ENCODE peak calls at places on chromosomes 13 and 19, in nine cellular contexts. One of them, this sample, is unnamed. For H3K27me3, the result is how much of the 10 kb centered on the place peaks cover.

GRCh38 chr19:30648321-30648720 is 276.1 kb downstream of the ZNF536 start:
- DNase-seq in suprapubic skin: no peak
- DNase-seq in tibial artery: no peak
- DNase-seq in H9: no peak
- DNase-seq in tibial nerve: no peak
- DNase-seq in CD4-positive, alpha-beta memory T cell: no peak
- DNase-seq in cardiac muscle cell: no peak
- DNase-seq in CD4-positive, CD25-positive, alpha-beta regulatory T cell: no peak
- DNase-seq in GM06990: no peak
- DNase-seq in this sample: no peak

GRCh38 chr13:54511356-54511755 is 1482.7 kb downstream of the OLFM4 start:
- DNase-seq in suprapubic skin: no peak
- DNase-seq in tibial artery: no peak
- DNase-seq in H9: no peak
- DNase-seq in tibial nerve: no peak
- DNase-seq in CD4-positive, alpha-beta memory T cell: no peak
- DNase-seq in cardiac muscle cell: no peak
- DNase-seq in CD4-positive, CD25-positive, alpha-beta regulatory T cell: no peak
- DNase-seq in GM06990: no peak
- DNase-seq in this sample: no peak

GRCh38 chr13:48232420-48233096 is 448 bp upstream of the ITM2B start:
- DNase-seq in suprapubic skin: peak
- DNase-seq in tibial artery: peak
- DNase-seq in H9: no peak
- DNase-seq in tibial nerve: no peak
- DNase-seq in CD4-positive, alpha-beta memory T cell: no peak
- DNase-seq in cardiac muscle cell: no peak
- DNase-seq in CD4-positive, CD25-positive, alpha-beta regulatory T cell: no peak
- DNase-seq in GM06990: no peak
- DNase-seq in this sample: no peak

GRCh38 chr13:78382946-78383542 is 220.3 kb downstream of the POU4F1 start:
- DNase-seq in suprapubic skin: no peak
- DNase-seq in tibial artery: no peak
- DNase-seq in H9: no peak
- DNase-seq in tibial nerve: no peak
- DNase-seq in CD4-positive, alpha-beta memory T cell: no peak
- DNase-seq in cardiac muscle cell: no peak
- DNase-seq in CD4-positive, CD25-positive, alpha-beta regulatory T cell: no peak
- DNase-seq in GM06990: no peak
- DNase-seq in this sample: no peak

GRCh38 chr19:41997121-41997850 is 3.3 kb upstream of the ATP1A3 start:
- DNase-seq in suprapubic skin: no peak
- DNase-seq in tibial artery: no peak
- DNase-seq in H9: peak
- DNase-seq in tibial nerve: no peak
- DNase-seq in CD4-positive, alpha-beta memory T cell: peak
- DNase-seq in cardiac muscle cell: peak
- DNase-seq in CD4-positive, CD25-positive, alpha-beta regulatory T cell: peak
- DNase-seq in GM06990: no peak
- DNase-seq in this sample: peak

GRCh38 chr13:114263590-114263989 is 17.8 kb upstream of the UPF3A start:
- DNase-seq in suprapubic skin: no peak
- DNase-seq in tibial artery: no peak
- DNase-seq in H9: no peak
- DNase-seq in tibial nerve: no peak
- DNase-seq in CD4-positive, alpha-beta memory T cell: peak
- DNase-seq in cardiac muscle cell: no peak
- DNase-seq in CD4-positive, CD25-positive, alpha-beta regulatory T cell: peak
- DNase-seq in GM06990: no peak
- DNase-seq in this sample: no peak

GRCh38 chr19:56398809-56399208 is 5.3 kb upstream of the ZNF583 start:
- DNase-seq in suprapubic skin: no peak
- DNase-seq in tibial artery: no peak
- DNase-seq in H9: no peak
- DNase-seq in tibial nerve: no peak
- DNase-seq in CD4-positive, alpha-beta memory T cell: no peak
- DNase-seq in cardiac muscle cell: no peak
- DNase-seq in CD4-positive, CD25-positive, alpha-beta regulatory T cell: no peak
- DNase-seq in GM06990: no peak
- DNase-seq in this sample: no peak

GRCh38 chr13:63344711-63345110 is 1929.1 kb upstream of the PCDH20 start:
- DNase-seq in suprapubic skin: no peak
- DNase-seq in tibial artery: no peak
- DNase-seq in H9: no peak
- DNase-seq in tibial nerve: no peak
- DNase-seq in CD4-positive, alpha-beta memory T cell: no peak
- DNase-seq in cardiac muscle cell: no peak
- DNase-seq in CD4-positive, CD25-positive, alpha-beta regulatory T cell: no peak
- DNase-seq in GM06990: no peak
- DNase-seq in this sample: no peak

GRCh38 chr19:52896431-52897148 is 845 bp downstream of the ZNF320 start:
- DNase-seq in suprapubic skin: no peak
- DNase-seq in tibial artery: no peak
- DNase-seq in H9: peak
- DNase-seq in tibial nerve: peak
- DNase-seq in CD4-positive, alpha-beta memory T cell: no peak
- DNase-seq in cardiac muscle cell: peak
- DNase-seq in CD4-positive, CD25-positive, alpha-beta regulatory T cell: no peak
- DNase-seq in GM06990: no peak
- DNase-seq in this sample: peak

GRCh38 chr19:5074830-5075394 is 106.0 kb downstream of the KDM4B start:
- DNase-seq in suprapubic skin: no peak
- DNase-seq in tibial artery: no peak
- DNase-seq in H9: no peak
- DNase-seq in tibial nerve: no peak
- DNase-seq in CD4-positive, alpha-beta memory T cell: no peak
- DNase-seq in cardiac muscle cell: no peak
- DNase-seq in CD4-positive, CD25-positive, alpha-beta regulatory T cell: no peak
- DNase-seq in GM06990: no peak
- DNase-seq in this sample: no peak

GRCh38 chr19:19538077-19538764 is at the start of gene CILP2:
- DNase-seq in suprapubic skin: no peak
- DNase-seq in tibial artery: no peak
- DNase-seq in H9: peak
- DNase-seq in tibial nerve: no peak
- DNase-seq in CD4-positive, alpha-beta memory T cell: peak
- DNase-seq in cardiac muscle cell: peak
- DNase-seq in CD4-positive, CD25-positive, alpha-beta regulatory T cell: no peak
- DNase-seq in GM06990: no peak
- DNase-seq in this sample: no peak

GRCh38 chr13:30870049-30870884 is 35.8 kb upstream of the MEDAG start:
- DNase-seq in suprapubic skin: peak
- DNase-seq in tibial artery: peak
- DNase-seq in H9: peak
- DNase-seq in tibial nerve: peak
- DNase-seq in CD4-positive, alpha-beta memory T cell: no peak
- DNase-seq in cardiac muscle cell: no peak
- DNase-seq in CD4-positive, CD25-positive, alpha-beta regulatory T cell: peak
- DNase-seq in GM06990: peak
- DNase-seq in this sample: peak

GRCh38 chr13:98143157-98143553 is 261 bp downstream of the FARP1 start:
- DNase-seq in suprapubic skin: no peak
- DNase-seq in tibial artery: peak
- DNase-seq in H9: peak
- DNase-seq in tibial nerve: no peak
- DNase-seq in CD4-positive, alpha-beta memory T cell: no peak
- DNase-seq in cardiac muscle cell: peak
- DNase-seq in CD4-positive, CD25-positive, alpha-beta regulatory T cell: no peak
- DNase-seq in GM06990: no peak
- DNase-seq in this sample: peak

GRCh38 chr19:48770223-48770622 is 14.9 kb downstream of the FGF21 start:
- DNase-seq in suprapubic skin: no peak
- DNase-seq in tibial artery: no peak
- DNase-seq in H9: no peak
- DNase-seq in tibial nerve: no peak
- DNase-seq in CD4-positive, alpha-beta memory T cell: no peak
- DNase-seq in cardiac muscle cell: no peak
- DNase-seq in CD4-positive, CD25-positive, alpha-beta regulatory T cell: no peak
- DNase-seq in GM06990: no peak
- DNase-seq in this sample: no peak

GRCh38 chr13:72504026-72504925 is 223.2 kb downstream of the MZT1 start:
- DNase-seq in suprapubic skin: no peak
- DNase-seq in tibial artery: no peak
- DNase-seq in H9: no peak
- DNase-seq in tibial nerve: no peak
- DNase-seq in CD4-positive, alpha-beta memory T cell: no peak
- DNase-seq in cardiac muscle cell: no peak
- DNase-seq in CD4-positive, CD25-positive, alpha-beta regulatory T cell: no peak
- DNase-seq in GM06990: no peak
- DNase-seq in this sample: no peak

GRCh38 chr13:26599403-26599802 is 41.9 kb downstream of the WASF3 start:
- DNase-seq in suprapubic skin: no peak
- DNase-seq in tibial artery: no peak
- DNase-seq in H9: no peak
- DNase-seq in tibial nerve: no peak
- DNase-seq in CD4-positive, alpha-beta memory T cell: no peak
- DNase-seq in cardiac muscle cell: no peak
- DNase-seq in CD4-positive, CD25-positive, alpha-beta regulatory T cell: no peak
- DNase-seq in GM06990: no peak
- DNase-seq in this sample: no peak

GRCh38 chr19:13977803-13978202 is 25.5 kb downstream of the DCAF15 start:
- DNase-seq in suprapubic skin: no peak
- DNase-seq in tibial artery: no peak
- DNase-seq in H9: no peak
- DNase-seq in tibial nerve: no peak
- DNase-seq in CD4-positive, alpha-beta memory T cell: no peak
- DNase-seq in cardiac muscle cell: no peak
- DNase-seq in CD4-positive, CD25-positive, alpha-beta regulatory T cell: no peak
- DNase-seq in GM06990: no peak
- DNase-seq in this sample: no peak

GRCh38 chr19:36169084-36169760 is 17.0 kb upstream of the COX7A1 start:
- DNase-seq in suprapubic skin: no peak
- DNase-seq in tibial artery: no peak
- DNase-seq in H9: no peak
- DNase-seq in tibial nerve: no peak
- DNase-seq in CD4-positive, alpha-beta memory T cell: no peak
- DNase-seq in cardiac muscle cell: no peak
- DNase-seq in CD4-positive, CD25-positive, alpha-beta regulatory T cell: no peak
- DNase-seq in GM06990: no peak
- DNase-seq in this sample: peak

GRCh38 chr19:44258835-44259413 is 762 bp upstream of the ZNF233 start:
- DNase-seq in suprapubic skin: no peak
- DNase-seq in tibial artery: no peak
- DNase-seq in H9: no peak
- DNase-seq in tibial nerve: no peak
- DNase-seq in CD4-positive, alpha-beta memory T cell: no peak
- DNase-seq in cardiac muscle cell: no peak
- DNase-seq in CD4-positive, CD25-positive, alpha-beta regulatory T cell: no peak
- DNase-seq in GM06990: no peak
- DNase-seq in this sample: no peak

GRCh38 chr13:110483386-110483785 is 78.1 kb downstream of the RAB20 start:
- DNase-seq in suprapubic skin: no peak
- DNase-seq in tibial artery: no peak
- DNase-seq in H9: no peak
- DNase-seq in tibial nerve: no peak
- DNase-seq in CD4-positive, alpha-beta memory T cell: no peak
- DNase-seq in cardiac muscle cell: no peak
- DNase-seq in CD4-positive, CD25-positive, alpha-beta regulatory T cell: no peak
- DNase-seq in GM06990: no peak
- DNase-seq in this sample: no peak
- H3K27me3 ChIP-seq in suprapubic skin: under half
- H3K27me3 ChIP-seq in tibial artery: under half
- H3K27me3 ChIP-seq in H9: under half
- H3K27me3 ChIP-seq in tibial nerve: under half
- H3K27me3 ChIP-seq in CD4-positive, alpha-beta memory T cell: under half
- H3K27me3 ChIP-seq in cardiac muscle cell: under half
- H3K27me3 ChIP-seq in CD4-positive, CD25-positive, alpha-beta regulatory T cell: under half
- H3K27me3 ChIP-seq in GM06990: under half
- H3K27me3 ChIP-seq in this sample: under half

DNA sequence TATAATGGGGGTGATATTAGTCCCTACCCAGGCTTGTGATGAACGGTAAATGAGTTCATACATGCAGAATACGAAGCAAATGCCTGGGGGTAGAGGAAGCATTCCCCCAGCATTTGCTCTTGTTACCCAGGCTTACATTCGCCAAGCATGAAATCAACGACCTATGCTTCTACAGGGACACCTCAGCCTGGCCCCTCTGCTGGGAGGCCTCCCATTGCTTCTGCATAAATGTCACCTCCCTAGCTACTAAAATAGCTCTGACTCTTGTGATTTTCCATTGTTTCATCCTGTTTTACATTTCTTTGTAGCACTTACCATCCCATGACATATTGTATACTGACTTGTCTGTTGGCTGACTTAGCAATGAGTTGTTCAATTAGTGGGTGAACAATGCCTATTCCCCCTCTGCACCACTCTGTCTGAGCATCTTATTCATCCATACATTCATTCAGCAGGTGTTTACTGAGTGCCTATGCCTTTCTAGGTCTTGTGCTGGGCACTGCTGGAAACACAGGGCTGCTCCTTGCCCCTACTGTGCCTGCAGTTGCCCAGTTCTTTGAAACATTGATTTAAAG is 47.0 kb downstream of the SPTBN4 start:
- DNase-seq in suprapubic skin: no peak
- DNase-seq in tibial artery: no peak
- DNase-seq in H9: no peak
- DNase-seq in tibial nerve: no peak
- DNase-seq in CD4-positive, alpha-beta memory T cell: no peak
- DNase-seq in cardiac muscle cell: no peak
- DNase-seq in CD4-positive, CD25-positive, alpha-beta regulatory T cell: no peak
- DNase-seq in GM06990: no peak
- DNase-seq in this sample: no peak
- H3K27me3 ChIP-seq in suprapubic skin: under half
- H3K27me3 ChIP-seq in tibial artery: under half
- H3K27me3 ChIP-seq in H9: under half
- H3K27me3 ChIP-seq in tibial nerve: under half
- H3K27me3 ChIP-seq in CD4-positive, alpha-beta memory T cell: under half
- H3K27me3 ChIP-seq in cardiac muscle cell: half or more
- H3K27me3 ChIP-seq in CD4-positive, CD25-positive, alpha-beta regulatory T cell: under half
- H3K27me3 ChIP-seq in GM06990: under half
- H3K27me3 ChIP-seq in this sample: half or more

GRCh38 chr19:33621811-33622504 is at the start of gene CHST8:
- DNase-seq in suprapubic skin: no peak
- DNase-seq in tibial artery: no peak
- DNase-seq in H9: peak
- DNase-seq in tibial nerve: no peak
- DNase-seq in CD4-positive, alpha-beta memory T cell: no peak
- DNase-seq in cardiac muscle cell: peak
- DNase-seq in CD4-positive, CD25-positive, alpha-beta regulatory T cell: no peak
- DNase-seq in GM06990: no peak
- DNase-seq in this sample: peak
- H3K27me3 ChIP-seq in suprapubic skin: half or more
- H3K27me3 ChIP-seq in tibial artery: under half
- H3K27me3 ChIP-seq in H9: under half
- H3K27me3 ChIP-seq in tibial nerve: under half
- H3K27me3 ChIP-seq in CD4-positive, alpha-beta memory T cell: under half
- H3K27me3 ChIP-seq in cardiac muscle cell: half or more
- H3K27me3 ChIP-seq in CD4-positive, CD25-positive, alpha-beta regulatory T cell: under half
- H3K27me3 ChIP-seq in GM06990: under half
- H3K27me3 ChIP-seq in this sample: half or more

DNA sequence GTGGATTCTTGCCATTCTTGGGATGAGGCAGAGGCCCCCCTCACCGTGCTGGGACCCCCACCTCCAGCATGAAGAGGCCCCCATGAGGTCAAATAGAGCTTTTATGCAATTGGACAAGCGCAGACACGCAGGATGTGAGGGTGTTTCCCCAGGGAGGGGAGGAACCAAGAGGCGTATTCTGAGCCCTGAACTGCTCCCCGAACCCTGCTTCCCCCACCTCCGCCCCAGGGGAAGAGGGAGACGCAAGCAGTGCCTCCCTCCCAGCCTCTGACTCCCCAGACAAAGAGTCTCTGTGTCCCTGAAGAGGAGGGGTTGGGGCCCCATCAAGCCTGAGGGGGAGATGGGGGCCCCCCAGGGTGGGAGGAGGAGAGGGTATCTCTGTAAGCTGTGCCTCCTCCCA is 1.3 kb upstream of the RDH8 start:
- DNase-seq in suprapubic skin: no peak
- DNase-seq in tibial artery: no peak
- DNase-seq in H9: no peak
- DNase-seq in tibial nerve: no peak
- DNase-seq in CD4-positive, alpha-beta memory T cell: no peak
- DNase-seq in cardiac muscle cell: no peak
- DNase-seq in CD4-positive, CD25-positive, alpha-beta regulatory T cell: no peak
- DNase-seq in GM06990: no peak
- DNase-seq in this sample: no peak
- H3K27me3 ChIP-seq in suprapubic skin: under half
- H3K27me3 ChIP-seq in tibial artery: under half
- H3K27me3 ChIP-seq in H9: under half
- H3K27me3 ChIP-seq in tibial nerve: under half
- H3K27me3 ChIP-seq in CD4-positive, alpha-beta memory T cell: under half
- H3K27me3 ChIP-seq in cardiac muscle cell: half or more
- H3K27me3 ChIP-seq in CD4-positive, CD25-positive, alpha-beta regulatory T cell: under half
- H3K27me3 ChIP-seq in GM06990: under half
- H3K27me3 ChIP-seq in this sample: half or more

This sample was measured in heart right ventricle.